ENCODE peak calls at places on chromosomes 7 and 10, in ten cellular contexts. R, F, B, O, I, Q, Z, U, M and K are unnamed samples.

GRCh38 chr7:142880886-142881505 is 4.5 kb downstream of the TRPV6 start:
- DNase-seq in R (peak), F (peak), B (peak), O (no peak), I (peak), Q (peak), Z (peak), U (peak), M (peak), K (no peak)

GRCh38 chr7:152137476-152138025 is 112.1 kb downstream of the GALNT11 start:
- DNase-seq in R (no peak), F (no peak), B (no peak), O (no peak), I (peak), Q (no peak), Z (no peak), U (no peak), M (no peak), K (no peak)

GRCh38 chr7:133484135-133484534 is 231.3 kb downstream of the EXOC4 start:
- DNase-seq in R (peak), F (peak), B (no peak), O (no peak), I (no peak), Q (peak), Z (no peak), U (peak), M (peak), K (peak)

GRCh38 chr10:112951349-112952281 is 1.6 kb downstream of the TCF7L2 start:
- DNase-seq in R (peak), F (peak), B (peak), O (no peak), I (peak), Q (no peak), Z (peak), U (peak), M (peak), K (peak)

GRCh38 chr10:101609481-101609880 is 21.4 kb downstream of the DPCD start:
- DNase-seq in R (no peak), F (no peak), B (no peak), O (no peak), I (no peak), Q (no peak), Z (no peak), U (no peak), M (no peak), K (no peak)

GRCh38 chr10:4291995-4292394 is 507.0 kb upstream of the KLF6 start:
- DNase-seq in R (no peak), F (no peak), B (no peak), O (no peak), I (peak), Q (no peak), Z (no peak), U (no peak), M (no peak), K (no peak)

GRCh38 chr10:126098216-126098561 is 201.8 kb downstream of the FANK1 start:
- DNase-seq in R (no peak), F (no peak), B (no peak), O (no peak), I (no peak), Q (no peak), Z (no peak), U (no peak), M (no peak), K (no peak)

GRCh38 chr7:14685112-14685511 is 217.4 kb downstream of the DGKB start:
- DNase-seq in R (no peak), F (no peak), B (no peak), O (no peak), I (no peak), Q (no peak), Z (no peak), U (no peak), M (no peak), K (no peak)

GRCh38 chr10:63266337-63267327 is 133.5 kb downstream of the NRBF2 start:
- DNase-seq in R (no peak), F (peak), B (no peak), O (no peak), I (no peak), Q (no peak), Z (no peak), U (no peak), M (peak), K (no peak)

GRCh38 chr10:83108565-83109333 is 1030.6 kb upstream of the GHITM start:
- DNase-seq in R (no peak), F (no peak), B (no peak), O (no peak), I (no peak), Q (no peak), Z (no peak), U (no peak), M (no peak), K (no peak)

GRCh38 chr10:97328646-97329453 is 5.7 kb downstream of the FRAT2 start:
- DNase-seq in R (no peak), F (no peak), B (no peak), O (no peak), I (no peak), Q (no peak), Z (peak), U (peak), M (no peak), K (no peak)

GRCh38 chr7:78139335-78139734 is 340.8 kb downstream of the PHTF2 start:
- DNase-seq in R (no peak), F (no peak), B (no peak), O (peak), I (peak), Q (no peak), Z (no peak), U (no peak), M (no peak), K (no peak)

GRCh38 chr10:105950410-105950809 is 1214.1 kb downstream of the SORCS1 start:
- DNase-seq in R (peak), F (peak), B (peak), O (no peak), I (peak), Q (peak), Z (peak), U (peak), M (no peak), K (peak)

GRCh38 chr7:131605280-131605878 is 49.0 kb upstream of the PODXL start:
- DNase-seq in R (no peak), F (no peak), B (no peak), O (no peak), I (no peak), Q (no peak), Z (no peak), U (no peak), M (no peak), K (no peak)

GRCh38 chr7:31776616-31777015 is 89.6 kb downstream of the PPP1R17 start:
- DNase-seq in R (peak), F (peak), B (no peak), O (peak), I (peak), Q (peak), Z (no peak), U (no peak), M (no peak), K (peak)

GRCh38 chr7:30916767-30917166 is 5.1 kb downstream of the AQP1 start:
- DNase-seq in R (no peak), F (no peak), B (no peak), O (no peak), I (no peak), Q (no peak), Z (no peak), U (no peak), M (no peak), K (no peak)

GRCh38 chr10:94279835-94280709 is 82.7 kb downstream of the NOC3L start:
- DNase-seq in R (peak), F (peak), B (peak), O (no peak), I (peak), Q (peak), Z (peak), U (peak), M (peak), K (peak)

GRCh38 chr10:78397796-78398195 is 364.1 kb downstream of the RPS24 start:
- DNase-seq in R (no peak), F (no peak), B (no peak), O (no peak), I (no peak), Q (no peak), Z (no peak), U (no peak), M (no peak), K (no peak)

GRCh38 chr10:26697163-26697921 is at the start of gene PDSS1:
- DNase-seq in R (peak), F (peak), B (peak), O (peak), I (peak), Q (peak), Z (peak), U (peak), M (peak), K (peak)

GRCh38 chr7:75813781-75814236 is at the start of gene CCL24:
- DNase-seq in R (no peak), F (no peak), B (no peak), O (no peak), I (no peak), Q (no peak), Z (no peak), U (no peak), M (no peak), K (no peak)

GRCh38 chr10:3095373-3096139 is 28.2 kb downstream of the PFKP start:
- DNase-seq in R (peak), F (peak), B (peak), O (peak), I (peak), Q (peak), Z (no peak), U (peak), M (peak), K (peak)

GRCh38 chr7:38781991-38782390 is 127.0 kb downstream of the VPS41 start:
- DNase-seq in R (no peak), F (no peak), B (no peak), O (no peak), I (no peak), Q (no peak), Z (no peak), U (no peak), M (no peak), K (no peak)

GRCh38 chr10:132623996-132624846 is 86.6 kb downstream of the INPP5A start:
- DNase-seq in R (no peak), F (no peak), B (no peak), O (no peak), I (no peak), Q (no peak), Z (no peak), U (peak), M (no peak), K (no peak)

GRCh38 chr10:110664483-110665420 is 20.6 kb downstream of the RBM20 start:
- DNase-seq in R (peak), F (peak), B (no peak), O (peak), I (peak), Q (peak), Z (no peak), U (no peak), M (no peak), K (peak)

GRCh38 chr7:146956853-146957252 is 840.3 kb downstream of the CNTNAP2 start:
- DNase-seq in R (no peak), F (no peak), B (no peak), O (no peak), I (peak), Q (no peak), Z (no peak), U (no peak), M (no peak), K (no peak)

GRCh38 chr7:99112097-99112496 is 31.8 kb downstream of the SMURF1 start:
- DNase-seq in R (peak), F (no peak), B (no peak), O (no peak), I (no peak), Q (no peak), Z (no peak), U (peak), M (no peak), K (no peak)

GRCh38 chr7:24825315-24825917 is 68.2 kb upstream of the GSDME start:
- DNase-seq in R (peak), F (peak), B (no peak), O (no peak), I (peak), Q (peak), Z (no peak), U (no peak), M (no peak), K (peak)

GRCh38 chr7:143222782-143223181 is 945 bp downstream of the TAS2R40 start:
- DNase-seq in R (no peak), F (no peak), B (no peak), O (no peak), I (no peak), Q (no peak), Z (no peak), U (no peak), M (no peak), K (no peak)